ENCODE peak calls at places on chromosomes 5 and 9, in five cellular contexts. R, K, H, W and Y are unnamed samples.

GRCh38 chr5:141965071-141965470 is 3.8 kb upstream of the RNF14 start:
- DNase-seq in R (no peak), K (no peak), H (no peak), W (no peak), Y (no peak)

GRCh38 chr5:127031147-127031862 is 947 bp upstream of the MARCHF3 start:
- DNase-seq in R (no peak), K (no peak), H (no peak), W (no peak), Y (peak)

GRCh38 chr9:98226516-98226915 is 28.9 kb downstream of the TBC1D2 start:
- DNase-seq in R (no peak), K (no peak), H (no peak), W (peak), Y (no peak)

GRCh38 chr9:33197279-33197678 is 30.1 kb upstream of the B4GALT1 start:
- DNase-seq in R (no peak), K (no peak), H (no peak), W (no peak), Y (no peak)

GRCh38 chr5:42235837-42236236 is 187.4 kb upstream of the GHR start:
- DNase-seq in R (no peak), K (no peak), H (no peak), W (no peak), Y (no peak)

GRCh38 chr5:24854350-24854749 is 209.6 kb upstream of the CDH10 start:
- DNase-seq in R (no peak), K (no peak), H (no peak), W (no peak), Y (no peak)

GRCh38 chr9:136760424-136760823 is 2.4 kb upstream of the LCN8 start:
- DNase-seq in R (no peak), K (no peak), H (no peak), W (no peak), Y (no peak)

GRCh38 chr5:113264061-113264460 is 170.7 kb downstream of the TSSK1B start:
- DNase-seq in R (no peak), K (no peak), H (no peak), W (no peak), Y (no peak)

GRCh38 chr5:61333351-61334223 is 1.5 kb downstream of the ZSWIM6 start:
- DNase-seq in R (no peak), K (peak), H (peak), W (no peak), Y (no peak)

GRCh38 chr9:131657890-131658752 is 81.8 kb downstream of the RAPGEF1 start:
- DNase-seq in R (no peak), K (no peak), H (no peak), W (peak), Y (no peak)

GRCh38 chr5:132439521-132440206 is 50.9 kb downstream of the IRF1 start:
- DNase-seq in R (no peak), K (no peak), H (no peak), W (no peak), Y (no peak)

GRCh38 chr9:16356196-16356765 is 514.2 kb downstream of the BNC2 start:
- DNase-seq in R (no peak), K (no peak), H (no peak), W (no peak), Y (no peak)

GRCh38 chr5:5209101-5209500 is 69.0 kb downstream of the ADAMTS16 start:
- DNase-seq in R (no peak), K (no peak), H (no peak), W (no peak), Y (no peak)

GRCh38 chr5:118956727-118957126 is 31.6 kb downstream of the DTWD2 start:
- DNase-seq in R (no peak), K (no peak), H (peak), W (no peak), Y (no peak)

GRCh38 chr5:125659316-125660071 is 763.7 kb upstream of the GRAMD2B start:
- DNase-seq in R (no peak), K (no peak), H (no peak), W (no peak), Y (peak)

GRCh38 chr9:105503873-105504272 is 54.1 kb upstream of the FKTN start:
- DNase-seq in R (peak), K (peak), H (no peak), W (no peak), Y (no peak)

GRCh38 chr5:173864126-173865075 is 23.7 kb upstream of the CPEB4 start:
- DNase-seq in R (no peak), K (peak), H (no peak), W (peak), Y (no peak)

GRCh38 chr5:150945947-150946346 is 41.2 kb upstream of the ZNF300 start:
- DNase-seq in R (no peak), K (peak), H (peak), W (no peak), Y (no peak)

GRCh38 chr9:123316053-123316718 is 39.8 kb upstream of the CRB2 start:
- DNase-seq in R (no peak), K (no peak), H (no peak), W (peak), Y (no peak)

GRCh38 chr5:40991168-40991980 is 79.8 kb downstream of the MROH2B start:
- DNase-seq in R (no peak), K (no peak), H (no peak), W (peak), Y (no peak)

GRCh38 chr5:31702709-31703108 is 63.8 kb downstream of the PDZD2 start:
- DNase-seq in R (no peak), K (no peak), H (peak), W (no peak), Y (no peak)

GRCh38 chr9:89173072-89173471 is 5.5 kb downstream of the SHC3 start:
- DNase-seq in R (no peak), K (no peak), H (no peak), W (no peak), Y (no peak)

GRCh38 chr5:17089001-17089400 is 128.4 kb upstream of the BASP1 start:
- DNase-seq in R (no peak), K (no peak), H (no peak), W (no peak), Y (no peak)

GRCh38 chr9:92001244-92001643 is 51.2 kb upstream of the ROR2 start:
- DNase-seq in R (no peak), K (no peak), H (no peak), W (no peak), Y (no peak)
- TF ChIP-seq FOXM1 in R (no peak), K (no peak), H (no peak), W (no peak), Y (no peak)

DNA sequence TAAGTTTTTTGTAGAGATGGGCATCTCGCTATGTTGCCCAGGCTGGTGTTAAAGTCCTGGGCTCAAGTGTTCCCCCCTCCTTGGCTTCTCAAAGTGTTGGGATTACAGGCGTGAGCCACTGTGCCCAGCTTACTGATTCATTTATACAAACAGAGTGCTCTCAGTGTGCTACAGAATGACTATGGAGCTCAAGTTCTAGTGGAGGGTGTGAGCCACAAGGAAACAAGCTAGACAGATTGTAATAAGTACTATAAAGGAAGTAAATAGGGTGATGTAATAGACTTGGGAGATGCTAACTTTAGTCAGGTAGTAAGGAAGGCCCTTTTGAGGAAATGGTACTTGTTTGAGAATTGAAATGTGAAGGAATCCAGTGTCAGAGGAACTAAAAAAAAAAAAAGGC is 1.7 kb upstream of the TMEM267 start:
- DNase-seq in R (no peak), K (no peak), H (no peak), W (peak), Y (no peak)
- TF ChIP-seq FOXM1 in R (no peak), K (no peak), H (no peak), W (no peak), Y (no peak)

GRCh38 chr9:94852373-94852772 is 125.9 kb downstream of the AOPEP start:
- DNase-seq in R (no peak), K (no peak), H (no peak), W (peak), Y (no peak)

GRCh38 chr9:94851467-94851866 is 125.0 kb downstream of the AOPEP start:
- DNase-seq in R (no peak), K (no peak), H (no peak), W (no peak), Y (no peak)

GRCh38 chr9:94853887-94854286 is 127.4 kb downstream of the AOPEP start:
- DNase-seq in R (no peak), K (no peak), H (no peak), W (peak), Y (no peak)

GRCh38 chr9:94847486-94847885 is 121.0 kb downstream of the AOPEP start:
- DNase-seq in R (no peak), K (no peak), H (no peak), W (no peak), Y (no peak)

DNA sequence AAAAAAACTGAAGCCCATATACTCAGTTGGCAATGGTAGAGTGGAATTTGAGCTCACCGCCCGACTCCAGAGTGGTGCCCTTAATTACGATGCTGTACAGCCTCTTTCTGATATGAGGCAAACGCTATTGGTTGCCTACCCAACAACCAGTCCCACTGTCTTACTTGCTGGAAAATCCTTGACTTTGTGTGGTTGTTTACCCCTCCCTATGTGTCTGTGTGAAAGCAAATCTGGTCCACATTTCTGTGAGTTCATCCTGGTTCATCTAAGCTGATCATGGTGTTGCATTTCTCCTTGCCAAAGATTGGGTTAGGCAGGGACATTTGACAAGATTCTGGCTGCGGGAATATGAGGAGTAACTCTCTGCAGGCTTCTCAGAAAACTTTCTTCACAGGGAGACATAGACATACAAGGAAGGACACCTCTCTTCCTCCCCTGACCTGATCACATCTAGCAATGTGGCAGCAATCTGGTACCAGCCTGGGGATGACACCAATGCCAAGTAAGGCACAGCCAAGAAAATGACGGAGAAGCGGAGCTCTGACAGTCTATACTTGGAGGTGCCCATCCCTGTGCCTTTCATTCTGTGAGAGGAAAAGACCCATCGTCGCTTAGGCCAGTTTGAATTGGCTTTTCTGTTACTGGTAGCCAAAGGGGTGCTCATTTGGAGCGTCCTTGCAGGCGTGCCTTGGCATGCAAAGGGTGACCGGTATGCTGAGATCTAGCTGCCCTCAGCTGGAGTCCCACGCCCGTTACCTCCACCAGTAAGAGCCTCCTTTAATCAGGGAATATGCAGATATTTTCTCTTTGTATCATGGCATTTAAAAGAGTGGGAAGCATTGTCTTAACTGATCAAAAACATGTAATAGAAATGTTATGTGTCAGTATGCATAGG is 124.3 kb downstream of the AOPEP start:
- DNase-seq in R (no peak), K (no peak), H (no peak), W (no peak), Y (no peak)
- TF ChIP-seq FOXM1 in R (no peak), K (no peak), H (no peak), W (no peak), Y (no peak)

DNA sequence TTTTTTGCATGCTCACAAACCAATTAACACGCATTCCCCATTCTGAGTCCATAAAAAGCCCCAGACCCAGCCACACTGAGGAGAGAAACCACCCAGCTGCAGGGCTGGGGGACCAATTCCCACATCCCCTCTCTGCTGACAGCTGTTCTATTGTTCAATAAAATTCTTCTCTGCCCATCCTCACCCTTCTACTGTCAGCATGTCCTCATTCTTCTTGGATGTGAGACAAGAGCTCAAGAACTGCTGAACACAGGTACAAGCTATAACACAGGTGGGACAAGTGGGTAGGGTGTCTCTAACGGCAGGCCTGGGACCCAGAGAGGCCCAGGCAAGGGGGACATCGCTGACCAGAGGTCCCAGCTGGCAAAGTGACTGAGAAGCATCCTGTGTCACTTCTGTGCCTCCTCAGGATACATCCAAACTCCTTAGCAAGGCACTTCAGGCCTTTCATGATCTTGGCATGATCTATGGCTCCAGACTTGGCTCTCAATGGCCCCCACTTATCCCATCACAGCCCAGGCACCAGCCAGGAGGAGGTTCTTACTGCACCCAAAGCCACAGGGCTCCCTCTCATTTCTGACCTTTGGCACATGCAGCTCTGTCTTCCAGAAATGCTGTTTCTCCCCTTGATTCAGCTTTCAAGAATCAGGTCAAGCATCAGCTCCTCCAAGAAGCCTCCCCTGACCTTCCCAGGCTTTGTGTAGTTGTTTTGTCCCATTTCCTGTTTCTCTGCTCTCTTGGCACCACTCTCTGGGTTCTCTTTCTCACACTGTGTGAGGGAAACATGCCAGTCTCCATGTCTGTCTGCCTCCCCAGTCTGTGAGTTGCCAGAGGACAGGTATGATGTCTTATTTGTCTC is 7.3 kb upstream of the ALDH1B1 start:
- DNase-seq in R (no peak), K (no peak), H (no peak), W (no peak), Y (no peak)
- TF ChIP-seq FOXM1 in R (no peak), K (no peak), H (no peak), W (no peak), Y (no peak)

GRCh38 chr5:73892806-73893205 is 266.8 kb downstream of the ARHGEF28 start:
- DNase-seq in R (no peak), K (no peak), H (no peak), W (no peak), Y (no peak)
- TF ChIP-seq FOXM1 in R (no peak), K (no peak), H (no peak), W (no peak), Y (no peak)

DNA sequence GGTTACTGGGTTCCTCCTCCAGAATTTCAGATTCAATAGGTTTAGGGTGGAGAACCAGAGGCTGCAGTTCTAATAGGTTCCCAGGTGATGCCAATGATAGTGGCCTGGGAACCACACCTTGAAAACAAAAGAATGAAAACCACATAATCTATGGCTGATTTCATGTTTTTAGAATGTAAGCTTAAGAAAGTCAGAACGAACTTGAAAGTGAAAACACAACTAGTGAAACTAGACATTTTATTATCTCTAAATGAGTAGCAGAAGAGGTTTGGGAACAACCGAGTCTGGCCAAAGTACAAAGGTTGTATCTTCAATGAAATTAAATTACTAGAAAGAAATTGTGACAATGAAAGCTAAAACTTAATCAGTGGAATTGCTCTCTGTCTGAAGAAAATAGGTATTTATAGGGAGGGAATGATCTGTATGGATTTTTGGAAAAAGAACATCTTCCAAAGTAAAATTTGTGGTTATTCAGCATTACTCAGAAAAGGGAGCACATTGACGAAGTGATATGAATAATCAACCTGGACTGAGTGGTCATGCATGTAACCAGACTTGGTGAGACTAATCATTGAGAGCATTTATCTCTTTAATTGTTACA is 24.9 kb upstream of the CEP120 start:
- DNase-seq in R (peak), K (no peak), H (no peak), W (no peak), Y (no peak)
- TF ChIP-seq FOXM1 in R (peak), K (no peak), H (no peak), W (no peak), Y (no peak)

GRCh38 chr5:172833372-172833690 is 720 bp upstream of the ERGIC1 start:
- DNase-seq in R (no peak), K (no peak), H (no peak), W (no peak), Y (no peak)
- TF ChIP-seq FOXM1 in R (no peak), K (no peak), H (no peak), W (no peak), Y (no peak)

GRCh38 chr9:99811172-99811571 is 10.5 kb upstream of the NR4A3 start:
- DNase-seq in R (no peak), K (no peak), H (no peak), W (no peak), Y (no peak)

GRCh38 chr9:99803694-99804093 is 18.0 kb upstream of the NR4A3 start:
- DNase-seq in R (no peak), K (no peak), H (no peak), W (no peak), Y (no peak)

GRCh38 chr9:99809586-99810357 is 11.9 kb upstream of the NR4A3 start:
- DNase-seq in R (no peak), K (no peak), H (no peak), W (no peak), Y (no peak)

GRCh38 chr9:99811598-99812383 is 9.9 kb upstream of the NR4A3 start:
- DNase-seq in R (no peak), K (no peak), H (no peak), W (no peak), Y (no peak)

GRCh38 chr9:99807276-99807852 is 14.3 kb upstream of the NR4A3 start:
- DNase-seq in R (no peak), K (peak), H (peak), W (peak), Y (peak)
- TF ChIP-seq FOXM1 in R (no peak), K (no peak), H (no peak), W (no peak), Y (no peak)

DNA sequence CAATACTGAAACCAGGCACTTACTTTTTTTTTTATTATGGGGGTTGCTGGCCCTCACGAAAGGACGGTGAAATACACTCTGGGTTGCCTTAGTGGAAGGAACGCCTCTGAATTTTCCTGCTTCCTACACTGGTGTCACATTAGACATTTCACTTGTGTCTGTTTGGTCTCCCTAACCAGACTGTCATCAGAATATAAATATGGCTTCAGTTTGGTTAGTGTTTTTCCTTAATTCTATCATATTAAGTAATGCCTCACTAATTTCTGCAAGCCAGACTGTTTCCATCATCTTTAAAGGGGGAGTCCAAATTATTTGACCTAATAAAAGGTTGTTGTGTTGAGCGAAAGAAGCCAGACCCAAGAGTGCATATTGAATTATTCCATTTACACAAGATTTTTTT is 4.7 kb downstream of the GLIS3 start:
- DNase-seq in R (no peak), K (no peak), H (no peak), W (no peak), Y (no peak)
- TF ChIP-seq FOXM1 in R (no peak), K (no peak), H (no peak), W (no peak), Y (no peak)